ENCODE peak calls at places on chromosomes 5 and 9, in nine cellular contexts. Y is mucosa of descending colon; N is prostate gland; W is CD8-positive, alpha-beta T cell; C is transverse colon; F is neural progenitor cell; B is kidney; D is heart left ventricle; A is GM12878. E is an unnamed sample.

GRCh38 chr5:34699155-34700077 is 43.3 kb downstream of the RAI14 start:
- DNase-seq in Y (no peak), N (peak; percentile 54), W (no peak), C (peak; percentile 56), F (no peak), B (no peak), D (no peak), A (no peak), E (no peak)

GRCh38 chr5:150301170-150301505 is 1.6 kb downstream of the ARSI start:
- DNase-seq in Y (no peak), N (no peak), W (no peak), C (no peak), F (peak; percentile 24), B (no peak), D (no peak), A (no peak), E (peak; percentile 32)

GRCh38 chr9:132857031-132857430 is 21.1 kb downstream of the AK8 start:
- DNase-seq in Y (no peak), N (peak; percentile 6), W (no peak), C (peak; percentile 43), F (peak; percentile 22), B (no peak), D (peak; percentile 78), A (no peak), E (peak; percentile 28)

GRCh38 chr9:13388157-13388556 is 108.7 kb upstream of the MPDZ start:
- DNase-seq in Y (no peak), N (no peak), W (no peak), C (no peak), F (no peak), B (no peak), D (peak; percentile 37), A (no peak), E (peak; percentile 35)

GRCh38 chr9:136117291-136118060 is 1.2 kb downstream of the TMEM250 start:
- DNase-seq in Y (no peak), N (no peak), W (no peak), C (peak; percentile 72), F (no peak), B (no peak), D (peak; percentile 71), A (no peak), E (no peak)

GRCh38 chr5:24642022-24642421 is 2.8 kb downstream of the CDH10 start:
- DNase-seq in Y (no peak), N (no peak), W (no peak), C (no peak), F (peak; percentile 18), B (no peak), D (no peak), A (no peak), E (peak; percentile 64)

GRCh38 chr9:34072868-34073590 is 24.3 kb upstream of the UBAP2 start:
- DNase-seq in Y (no peak), N (peak; percentile 82), W (no peak), C (peak; percentile 55), F (no peak), B (peak; percentile 6), D (no peak), A (no peak), E (peak; percentile 83)

GRCh38 chr5:23506329-23507236 is 826 bp upstream of the PRDM9 start:
- DNase-seq in Y (no peak), N (no peak), W (no peak), C (no peak), F (peak; percentile 67), B (no peak), D (no peak), A (no peak), E (peak; percentile 53)

GRCh38 chr9:127684576-127684975 is 22.2 kb upstream of the CFAP157 start:
- DNase-seq in Y (no peak), N (no peak), W (no peak), C (no peak), F (no peak), B (no peak), D (no peak), A (no peak), E (peak; percentile 42)

GRCh38 chr5:10987881-10988504 is 227.0 kb upstream of the DAP start:
- DNase-seq in Y (peak; percentile 62), N (peak; percentile 37), W (peak; percentile 42), C (peak; percentile 62), F (peak; percentile 84), B (peak; percentile 87), D (peak; percentile 69), A (no peak), E (no peak)

GRCh38 chr9:133715866-133716563 is 22.1 kb downstream of the SARDH start:
- DNase-seq in Y (peak; percentile 39), N (no peak), W (peak; percentile 46), C (no peak), F (peak; percentile 59), B (peak; percentile 79), D (no peak), A (no peak), E (peak; percentile 66)

GRCh38 chr9:37030591-37030939 is 3.5 kb downstream of the PAX5 start:
- DNase-seq in Y (no peak), N (no peak), W (no peak), C (no peak), F (peak; percentile 23), B (no peak), D (no peak), A (no peak), E (no peak)

GRCh38 chr5:176806137-176806536 is 4.2 kb upstream of the UNC5A start:
- DNase-seq in Y (no peak), N (no peak), W (no peak), C (no peak), F (peak; percentile 78), B (no peak), D (no peak), A (no peak), E (peak; percentile 14)

GRCh38 chr9:112997236-112997941 is 14.6 kb downstream of the ZNF883 start:
- DNase-seq in Y (no peak), N (no peak), W (no peak), C (no peak), F (no peak), B (no peak), D (no peak), A (no peak), E (no peak)
- H3K9me3 ChIP-seq in Y (peaks cover 82% of the 10 kb centered on the region), N (no peaks in the 10 kb centered on the region), W (peaks cover 15% of the 10 kb centered on the region), C (peaks cover 81% of the 10 kb centered on the region), F (peaks cover 69% of the 10 kb centered on the region), B (peaks cover 37% of the 10 kb centered on the region), D (peaks cover 94% of the 10 kb centered on the region), A (peaks cover 9% of the 10 kb centered on the region), E (peaks cover 97% of the 10 kb centered on the region)

GRCh38 chr5:141362719-141363118 is 1.2 kb upstream of the PCDHGA5 start:
- DNase-seq in Y (no peak), N (no peak), W (no peak), C (no peak), F (no peak), B (no peak), D (no peak), A (no peak), E (no peak)
- H3K9me3 ChIP-seq in Y (peaks cover 68% of the 10 kb centered on the region), N (no peaks in the 10 kb centered on the region), W (peaks cover 11% of the 10 kb centered on the region), C (peaks cover 77% of the 10 kb centered on the region), F (peaks cover 13% of the 10 kb centered on the region), B (peaks cover 29% of the 10 kb centered on the region), D (peaks cover 94% of the 10 kb centered on the region), A (peaks cover 15% of the 10 kb centered on the region), E (peaks cover 72% of the 10 kb centered on the region)

DNA sequence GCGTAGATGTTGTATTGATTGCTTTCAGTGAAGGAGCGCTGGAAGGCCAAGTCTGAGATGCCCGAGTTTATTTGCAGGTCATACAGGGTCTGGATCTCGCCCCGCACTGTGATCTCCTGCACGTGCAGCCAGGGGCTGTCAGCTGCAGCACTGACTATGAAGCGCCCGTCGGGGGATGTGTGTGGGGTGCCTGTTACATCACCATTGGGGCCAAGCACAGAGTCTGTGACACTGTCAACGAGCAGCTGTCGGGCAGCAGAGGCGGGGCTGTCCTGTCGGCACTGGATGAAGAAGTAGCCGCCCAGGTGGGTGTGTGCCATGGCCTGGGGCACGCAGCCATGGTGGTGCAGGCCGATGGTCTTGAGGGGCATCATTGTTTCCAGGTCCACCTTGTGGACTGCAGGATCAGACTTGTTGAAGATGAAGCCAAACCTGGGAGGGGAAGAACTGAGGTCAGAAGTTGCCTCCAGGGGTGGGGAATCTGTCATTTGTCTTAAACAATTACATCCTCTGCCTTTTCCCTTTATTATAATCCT is 147.6 kb downstream of the HSPA4 start:
- DNase-seq in Y (no peak), N (no peak), W (no peak), C (no peak), F (no peak), B (peak; percentile 60), D (no peak), A (no peak), E (no peak)
- H3K9me3 ChIP-seq in Y (no peaks in the 10 kb centered on the region), N (no peaks in the 10 kb centered on the region), W (no peaks in the 10 kb centered on the region), C (no peaks in the 10 kb centered on the region), F (no peaks in the 10 kb centered on the region), B (no peaks in the 10 kb centered on the region), D (no peaks in the 10 kb centered on the region), A (no peaks in the 10 kb centered on the region), E (no peaks in the 10 kb centered on the region)

DNA sequence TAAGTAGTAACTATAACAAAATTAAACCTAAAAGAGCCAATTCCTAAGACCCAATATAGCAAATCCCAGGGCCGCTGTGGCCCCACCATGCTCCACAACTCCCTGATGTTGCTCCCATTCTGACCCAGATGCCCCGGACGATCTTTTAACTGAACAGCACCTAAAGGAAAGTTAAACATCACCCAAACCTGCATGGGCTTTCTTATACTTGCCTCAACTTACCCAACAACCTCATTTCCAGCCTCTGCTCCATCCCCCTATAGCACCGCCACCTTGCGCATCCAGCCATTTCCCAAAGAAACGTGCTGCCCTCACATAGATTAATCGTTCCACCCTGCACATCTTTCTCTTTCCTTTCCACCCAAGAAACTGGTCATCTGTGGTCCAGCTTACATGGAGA is 54.6 kb downstream of the ZNF354C start:
- DNase-seq in Y (no peak), N (no peak), W (no peak), C (no peak), F (no peak), B (peak; percentile 34), D (no peak), A (no peak), E (no peak)
- H3K9me3 ChIP-seq in Y (peaks cover 44% of the 10 kb centered on the region), N (no peaks in the 10 kb centered on the region), W (no peaks in the 10 kb centered on the region), C (peaks cover 14% of the 10 kb centered on the region), F (no peaks in the 10 kb centered on the region), B (peaks cover 3% of the 10 kb centered on the region), D (peaks cover 67% of the 10 kb centered on the region), A (no peaks in the 10 kb centered on the region), E (peaks cover 53% of the 10 kb centered on the region)

GRCh38 chr5:1033178-1033577 is 24.6 kb downstream of the NKD2 start:
- DNase-seq in Y (no peak), N (no peak), W (no peak), C (no peak), F (no peak), B (peak; percentile 60), D (peak; percentile 14), A (no peak), E (no peak)
- H3K9me3 ChIP-seq in Y (no peaks in the 10 kb centered on the region), N (no peaks in the 10 kb centered on the region), W (no peaks in the 10 kb centered on the region), C (no peaks in the 10 kb centered on the region), F (no peaks in the 10 kb centered on the region), B (no peaks in the 10 kb centered on the region), D (no peaks in the 10 kb centered on the region), A (no peaks in the 10 kb centered on the region), E (no peaks in the 10 kb centered on the region)